ENCODE peak calls at places on chromosomes 13 and 19, in nine cellular contexts. P is putamen; V is gastrocnemius medialis; C is epithelial cell of esophagus; D is CMK; F is HAP-1; T is A172; B is substantia nigra; N is stimulated activated naive B cell treated with anti-CD40 and anti-IgM and Interleukin-4, amounts not matched to agents 10 μg/mL and 1 μg/mL and 100 μg/mL, for 72 hours. G is an unnamed sample.

GRCh38 chr13:19888799-19889198 is 25.4 kb upstream of the ZMYM5 start:
- DNase-seq in P (no peak), D (no peak), N (no peak), T (no peak), B (no peak), F (peak), C (peak), V (no peak), G (no peak)

GRCh38 chr19:50460161-50460765 is 16.0 kb upstream of the EMC10 start:
- DNase-seq in T (peak), C (no peak), V (no peak), P (no peak), D (no peak), F (no peak), B (no peak), N (peak), G (no peak)

GRCh38 chr13:100203696-100204367 is 114.9 kb downstream of the PCCA start:
- DNase-seq in N (no peak), C (peak), B (no peak), T (peak), V (no peak), D (no peak), P (no peak), F (no peak), G (no peak)

GRCh38 chr13:76019421-76020044 is 383.4 kb downstream of the LMO7 start:
- DNase-seq in C (peak), D (no peak), V (no peak), B (peak), T (peak), N (no peak), P (peak), F (peak), G (no peak)

GRCh38 chr13:112768795-112769411 is 79.1 kb downstream of the ATP11A start:
- DNase-seq in B (no peak), C (no peak), P (no peak), D (no peak), V (peak), T (no peak), F (no peak), N (no peak), G (no peak)

GRCh38 chr19:49999371-50000010 is 25.7 kb downstream of the VRK3 start:
- DNase-seq in C (no peak), D (no peak), B (peak), V (no peak), F (no peak), P (no peak), T (no peak), N (no peak), G (no peak)

GRCh38 chr13:33182729-33183128 is 102.8 kb downstream of the STARD13 start:
- DNase-seq in D (no peak), N (no peak), T (no peak), C (no peak), P (no peak), F (no peak), B (no peak), V (no peak), G (no peak)

GRCh38 chr13:69474286-69474685 is 633.3 kb upstream of the ATXN8OS start:
- DNase-seq in P (peak), C (peak), V (no peak), F (no peak), N (no peak), D (no peak), B (no peak), T (peak), G (no peak)

GRCh38 chr13:20177049-20177831 is 15.5 kb downstream of the GJB2 start:
- DNase-seq in P (no peak), T (no peak), F (no peak), N (no peak), B (no peak), C (no peak), D (no peak), V (no peak), G (no peak)

GRCh38 chr13:75960538-75960994 is 324.4 kb downstream of the LMO7 start:
- DNase-seq in B (no peak), D (no peak), F (no peak), P (no peak), N (peak), V (no peak), C (no peak), T (no peak), G (no peak)

GRCh38 chr19:42255766-42256750 is 1.1 kb upstream of the ERF start:
- DNase-seq in B (peak), D (no peak), P (peak), C (peak), V (peak), N (no peak), F (peak), T (peak), G (peak)

GRCh38 chr13:45541806-45542205 is 73.7 kb downstream of the ERICH6B start:
- DNase-seq in P (no peak), F (no peak), C (no peak), D (no peak), T (no peak), N (no peak), V (no peak), B (no peak), G (no peak)

GRCh38 chr19:7928741-7929701 is 3.1 kb upstream of the CTXN1 start:
- DNase-seq in C (peak), T (peak), P (no peak), D (no peak), F (peak), N (peak), B (no peak), V (no peak), G (no peak)

GRCh38 chr13:33004454-33004853 is 11.8 kb upstream of the KL start:
- DNase-seq in B (no peak), D (no peak), C (no peak), P (no peak), V (peak), N (no peak), F (peak), T (peak), G (peak)

GRCh38 chr13:98581971-98582702 is 5.2 kb upstream of the STK24 start:
- DNase-seq in V (no peak), D (no peak), B (no peak), N (no peak), T (peak), F (no peak), C (peak), P (no peak), G (peak)

GRCh38 chr13:113122571-113123225 is at the start of gene F10:
- DNase-seq in F (no peak), T (peak), B (no peak), D (no peak), C (no peak), V (peak), P (no peak), N (no peak), G (no peak)

GRCh38 chr13:113408562-113408961 is 44.6 kb upstream of the GRTP1 start:
- DNase-seq in D (no peak), B (no peak), V (peak), F (no peak), T (no peak), N (no peak), P (no peak), C (no peak), G (no peak)

GRCh38 chr19:39996218-39996810 is 546 bp upstream of the ZNF546 start:
- DNase-seq in B (no peak), N (peak), F (peak), V (no peak), D (peak), T (peak), P (peak), C (peak), G (no peak)